ENCODE peak calls at places on chromosomes 4 and X, in seven cellular contexts. D, B, V, M, L, E and A are unnamed samples.

GRCh38 chrX:13581554-13581953 is 12.2 kb downstream of the EGFL6 start:
- DNase-seq in E (no peak), L (no peak), M (no peak), V (no peak), B (no peak), D (no peak), A (no peak)

GRCh38 chr4:80196259-80197131 is 808 bp upstream of the PRDM8 start:
- DNase-seq in B (no peak), E (no peak), V (no peak), M (no peak), D (no peak), L (no peak), A (no peak)

GRCh38 chr4:113840850-113841249 is 79.3 kb upstream of the CAMK2D start:
- DNase-seq in L (no peak), D (no peak), V (peak), B (no peak), M (no peak), E (no peak), A (no peak)

GRCh38 chr4:80127870-80128419 is 54.9 kb upstream of the ANTXR2 start:
- DNase-seq in E (no peak), L (no peak), M (no peak), V (no peak), B (no peak), D (no peak), A (no peak)

GRCh38 chr4:70365479-70365878 is 4.9 kb downstream of the SMR3A start:
- DNase-seq in E (no peak), M (no peak), L (no peak), V (no peak), D (no peak), B (no peak), A (no peak)

GRCh38 chrX:103329991-103330390 is at the start of gene TCEAL7:
- DNase-seq in B (no peak), L (no peak), D (no peak), E (no peak), V (peak), M (no peak), A (no peak)

GRCh38 chrX:56745019-56745418 is 16.0 kb downstream of the NBDY start:
- DNase-seq in V (peak), D (no peak), E (no peak), L (peak), M (no peak), B (no peak), A (no peak)

GRCh38 chr4:73679836-73680235 is 59.6 kb upstream of the RASSF6 start:
- DNase-seq in B (no peak), D (no peak), M (no peak), E (no peak), V (peak), L (peak), A (no peak)

GRCh38 chrX:67718926-67719325 is 175.1 kb downstream of the AR start:
- DNase-seq in E (no peak), L (no peak), M (no peak), B (no peak), D (no peak), V (no peak), A (no peak)

GRCh38 chr4:157421365-157421764 is 200.8 kb downstream of the GRIA2 start:
- DNase-seq in B (no peak), E (no peak), D (no peak), L (no peak), V (no peak), M (no peak), A (no peak)

GRCh38 chrX:50691820-50692219 is 122.2 kb downstream of the SHROOM4 start:
- DNase-seq in E (no peak), M (peak), V (peak), D (peak), B (no peak), L (no peak), A (no peak)

GRCh38 chr4:146142768-146143167 is 32.8 kb upstream of the LSM6 start:
- DNase-seq in D (no peak), L (no peak), M (no peak), E (no peak), B (no peak), V (no peak), A (no peak)

GRCh38 chr4:126850286-126850685 is 782.5 kb upstream of the INTU start:
- DNase-seq in B (no peak), E (no peak), D (no peak), L (peak), M (peak), V (peak), A (no peak)

GRCh38 chr4:30821275-30821674 is 101.1 kb downstream of the PCDH7 start:
- DNase-seq in E (no peak), V (no peak), L (no peak), D (no peak), B (no peak), M (no peak), A (no peak)

GRCh38 chrX:40933132-40934078 is 151.8 kb upstream of the USP9X start:
- DNase-seq in B (no peak), M (no peak), E (no peak), D (no peak), L (no peak), V (peak), A (no peak)

GRCh38 chrX:125137521-125137920 is 182.2 kb upstream of the TEX13C start:
- DNase-seq in V (no peak), B (no peak), M (no peak), E (no peak), L (no peak), D (no peak), A (no peak)

GRCh38 chr4:183878571-183878970 is 26.5 kb upstream of the STOX2 start:
- DNase-seq in V (no peak), L (no peak), M (no peak), D (no peak), B (no peak), E (no peak), A (no peak)

GRCh38 chr4:121728798-121729226 is 32.0 kb upstream of the ANXA5 start:
- DNase-seq in M (no peak), D (no peak), L (peak), E (no peak), V (peak), B (no peak), A (no peak)

GRCh38 chr4:113776016-113776415 is 14.5 kb upstream of the CAMK2D start:
- DNase-seq in E (no peak), L (no peak), M (no peak), B (no peak), D (no peak), V (no peak), A (no peak)

GRCh38 chr4:165802452-165802851 is 70.6 kb upstream of the TLL1 start:
- DNase-seq in L (no peak), M (no peak), E (no peak), B (no peak), V (no peak), D (no peak), A (no peak)

GRCh38 chr4:36209941-36210663 is 34.2 kb downstream of the ARAP2 start:
- DNase-seq in E (no peak), M (no peak), D (no peak), B (no peak), V (no peak), L (no peak), A (no peak)

DNA sequence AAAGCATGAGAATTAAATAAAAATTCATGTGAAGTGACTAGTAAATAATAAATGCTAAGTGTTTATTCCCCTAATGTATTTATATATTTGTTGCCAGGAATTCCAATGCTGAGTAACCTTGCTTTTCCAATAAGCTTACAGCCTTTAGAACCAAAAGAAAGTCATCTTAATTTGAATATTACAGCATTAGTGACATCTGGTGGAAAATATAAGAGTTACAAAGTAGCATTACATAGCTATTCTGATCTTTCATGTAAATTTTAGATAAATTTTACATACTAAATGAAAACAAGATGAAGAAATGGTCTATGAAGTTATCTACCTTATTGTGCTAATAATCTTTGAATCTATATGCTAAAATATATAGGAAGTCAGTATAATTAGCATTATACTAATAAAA is 10.4 kb downstream of the MAD2L1 start:
- DNase-seq in L (no peak), M (no peak), D (no peak), V (no peak), B (no peak), E (no peak), A (no peak)
- TF ChIP-seq CTCF in L (no peak), M (peak), D (peak), V (no peak), B (no peak), E (no peak), A (peak)

GRCh38 chr4:154399259-154399974 is 92.2 kb downstream of the DCHS2 start:
- DNase-seq in E (no peak), D (no peak), B (no peak), M (peak), V (peak), L (peak), A (no peak)
- TF ChIP-seq CTCF in E (peak), D (no peak), B (no peak), M (peak), V (peak), L (peak), A (peak)

GRCh38 chr4:3532714-3533336 is 603 bp upstream of the LRPAP1 start:
- DNase-seq in E (no peak), L (no peak), B (no peak), D (no peak), M (no peak), V (no peak), A (no peak)
- TF ChIP-seq CTCF in E (no peak), L (no peak), B (no peak), D (no peak), M (no peak), V (no peak), A (no peak)

GRCh38 chr4:32112891-32113290 is 1392.7 kb downstream of the PCDH7 start:
- DNase-seq in D (no peak), M (no peak), L (no peak), V (no peak), B (no peak), E (no peak), A (no peak)

GRCh38 chr4:32119907-32120306 is 1399.7 kb downstream of the PCDH7 start:
- DNase-seq in D (no peak), M (no peak), L (no peak), B (no peak), E (no peak), V (no peak), A (no peak)

GRCh38 chr4:32117696-32118095 is 1397.5 kb downstream of the PCDH7 start:
- DNase-seq in M (peak), B (no peak), V (no peak), L (no peak), D (no peak), E (no peak), A (no peak)
- TF ChIP-seq CTCF in M (no peak), B (no peak), V (no peak), L (no peak), D (no peak), E (peak), A (peak)

GRCh38 chrX:131869182-131869581 is 153.9 kb upstream of the STK26 start:
- DNase-seq in D (no peak), M (no peak), L (no peak), V (no peak), B (no peak), E (no peak), A (no peak)
- TF ChIP-seq CTCF in D (no peak), M (no peak), L (no peak), V (no peak), B (no peak), E (no peak), A (no peak)

GRCh38 chr4:91113130-91113706 is 986.0 kb downstream of the CCSER1 start:
- DNase-seq in M (peak), L (no peak), E (no peak), B (no peak), D (no peak), V (no peak), A (no peak)

GRCh38 chr4:91111556-91111955 is 984.4 kb downstream of the CCSER1 start:
- DNase-seq in V (no peak), L (no peak), B (no peak), M (no peak), D (no peak), E (no peak), A (no peak)

GRCh38 chr4:91114386-91114785 is 987.2 kb downstream of the CCSER1 start:
- DNase-seq in M (no peak), V (no peak), D (no peak), E (no peak), L (no peak), B (no peak), A (no peak)

GRCh38 chr4:91118597-91118996 is 991.4 kb downstream of the CCSER1 start:
- DNase-seq in M (no peak), E (no peak), D (no peak), V (no peak), B (no peak), L (no peak), A (no peak)

DNA sequence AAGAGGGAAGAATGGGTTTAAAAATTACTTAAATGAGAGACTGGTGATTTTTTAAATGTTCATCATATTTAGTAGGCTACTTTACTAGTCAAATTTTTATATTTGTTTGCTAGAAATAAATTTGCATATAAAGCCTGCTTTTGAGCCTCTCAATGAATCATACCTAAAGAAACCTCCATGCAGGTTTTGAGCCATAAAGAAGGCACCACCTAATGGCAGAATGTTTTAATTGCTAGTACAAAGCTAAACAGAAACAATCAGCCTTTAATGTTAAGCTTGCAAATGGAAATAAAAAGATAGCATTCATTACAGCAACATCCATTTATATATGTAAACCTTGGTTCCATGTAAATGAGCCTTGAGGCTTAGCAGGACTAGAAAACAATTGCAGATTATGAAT is 989.7 kb downstream of the CCSER1 start:
- DNase-seq in D (no peak), B (no peak), M (no peak), L (no peak), E (no peak), V (no peak), A (no peak)
- TF ChIP-seq CTCF in D (no peak), B (no peak), M (no peak), L (no peak), E (peak), V (no peak), A (peak)

DNA sequence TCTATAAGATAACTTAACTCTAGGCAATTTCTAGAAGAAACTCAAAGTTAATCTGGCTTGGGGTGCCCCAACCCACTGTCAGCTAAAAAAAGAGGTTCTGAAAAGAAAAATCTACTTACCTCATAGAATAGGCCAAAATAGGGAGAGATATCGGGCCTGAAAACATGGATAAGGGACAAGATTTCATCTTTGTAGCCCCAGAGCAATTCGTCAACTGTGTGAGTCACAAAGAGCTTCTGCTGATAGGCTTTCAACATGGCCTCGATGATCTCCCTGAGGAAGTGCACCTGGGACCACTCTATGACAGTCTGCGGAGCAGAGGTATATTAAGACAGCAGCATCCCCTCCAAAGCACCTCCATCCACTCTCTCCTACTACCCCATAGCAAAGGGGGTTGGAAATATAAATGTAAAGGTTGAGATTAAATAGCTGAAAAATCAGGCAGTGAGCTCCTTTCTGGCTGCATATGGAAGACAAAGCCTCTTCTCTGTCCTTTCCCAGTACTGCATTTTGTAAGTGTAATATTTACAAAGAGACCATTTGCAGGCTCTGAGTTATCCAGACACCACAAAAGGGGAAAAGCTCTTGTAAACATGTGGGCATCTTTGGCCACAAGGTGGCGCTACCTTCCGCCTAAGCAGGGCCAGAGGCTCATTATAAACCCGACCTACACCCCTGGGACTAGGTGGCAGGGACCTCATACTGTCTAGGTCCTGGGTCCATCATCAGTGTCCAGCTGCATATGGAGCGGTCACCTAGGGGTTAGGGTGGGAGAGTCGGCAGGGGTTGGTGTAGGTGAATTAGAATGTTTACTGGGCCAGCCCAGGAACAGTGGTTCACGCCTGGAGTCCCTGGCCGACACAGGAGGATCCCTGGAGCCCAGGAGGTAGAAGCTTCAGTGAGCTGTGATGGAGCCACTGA is 31.5 kb upstream of the NUP54 start:
- DNase-seq in D (peak), L (peak), E (peak), B (peak), V (peak), M (peak), A (peak)
- TF ChIP-seq CTCF in D (peak), L (peak), E (peak), B (peak), V (peak), M (peak), A (peak)

GRCh38 chr4:170853422-170854021 is 763.8 kb upstream of the AADAT start:
- DNase-seq in B (no peak), L (no peak), M (no peak), V (no peak), D (no peak), E (peak), A (peak)
- TF ChIP-seq CTCF in B (no peak), L (peak), M (peak), V (peak), D (peak), E (peak), A (peak)